ENCODE peak calls at places on chromosomes 11 and 22, in six cellular contexts. One of them, this sample, is unnamed.

GRCh38 chr11:3947084-3947483 is 91.6 kb downstream of the STIM1 start:
- DNase-seq in kidney: no peak
- DNase-seq in spleen: no peak
- DNase-seq in fibroblast of mammary gland: peak; percentile 60
- DNase-seq in fibroblast of villous mesenchyme: peak; percentile 83
- DNase-seq in nephron progenitor cell: no peak
- DNase-seq in this sample: no peak

GRCh38 chr11:78379039-78379670 is 38.5 kb downstream of the GAB2 start:
- DNase-seq in kidney: no peak
- DNase-seq in nephron progenitor cell: no peak
- DNase-seq in fibroblast of mammary gland: peak; percentile 25
- DNase-seq in spleen: no peak
- DNase-seq in fibroblast of villous mesenchyme: no peak
- DNase-seq in this sample: no peak

GRCh38 chr11:10806206-10806605 is 2.5 kb downstream of the EIF4G2 start:
- DNase-seq in fibroblast of mammary gland: no peak
- DNase-seq in spleen: no peak
- DNase-seq in kidney: no peak
- DNase-seq in fibroblast of villous mesenchyme: no peak
- DNase-seq in nephron progenitor cell: no peak
- DNase-seq in this sample: no peak

GRCh38 chr22:25746012-25746373 is 4.0 kb downstream of the MYO18B start:
- DNase-seq in fibroblast of villous mesenchyme: peak; percentile 20
- DNase-seq in nephron progenitor cell: no peak
- DNase-seq in spleen: no peak
- DNase-seq in fibroblast of mammary gland: peak; percentile 82
- DNase-seq in kidney: no peak
- DNase-seq in this sample: no peak

GRCh38 chr22:19886605-19887250 is 32.1 kb upstream of the GNB1L start:
- DNase-seq in spleen: peak; percentile 91
- DNase-seq in nephron progenitor cell: no peak
- DNase-seq in kidney: peak; percentile 67
- DNase-seq in fibroblast of villous mesenchyme: peak; percentile 87
- DNase-seq in fibroblast of mammary gland: peak; percentile 85
- DNase-seq in this sample: peak; percentile 80

GRCh38 chr22:44297662-44298061 is 15.1 kb downstream of the SHISAL1 start:
- DNase-seq in kidney: no peak
- DNase-seq in nephron progenitor cell: no peak
- DNase-seq in fibroblast of villous mesenchyme: no peak
- DNase-seq in fibroblast of mammary gland: no peak
- DNase-seq in spleen: no peak
- DNase-seq in this sample: no peak

GRCh38 chr11:61949169-61950034 is 749 bp upstream of the BEST1 start:
- DNase-seq in spleen: no peak
- DNase-seq in fibroblast of mammary gland: peak; percentile 91
- DNase-seq in nephron progenitor cell: peak; percentile 40
- DNase-seq in kidney: peak; percentile 88
- DNase-seq in fibroblast of villous mesenchyme: peak; percentile 99
- DNase-seq in this sample: no peak

GRCh38 chr11:6646631-6647281 is 8.9 kb downstream of the DCHS1 start:
- DNase-seq in kidney: peak; percentile 76
- DNase-seq in spleen: peak; percentile 88
- DNase-seq in nephron progenitor cell: peak; percentile 41
- DNase-seq in fibroblast of villous mesenchyme: peak; percentile 76
- DNase-seq in fibroblast of mammary gland: peak; percentile 78
- DNase-seq in this sample: no peak

GRCh38 chr11:106463796-106464201 is 386.3 kb downstream of the AASDHPPT start:
- DNase-seq in fibroblast of mammary gland: peak; percentile 77
- DNase-seq in fibroblast of villous mesenchyme: no peak
- DNase-seq in kidney: no peak
- DNase-seq in nephron progenitor cell: no peak
- DNase-seq in spleen: no peak
- DNase-seq in this sample: no peak

GRCh38 chr11:93271596-93271995 is 58.9 kb upstream of the DEUP1 start:
- DNase-seq in fibroblast of villous mesenchyme: no peak
- DNase-seq in kidney: no peak
- DNase-seq in nephron progenitor cell: no peak
- DNase-seq in spleen: no peak
- DNase-seq in fibroblast of mammary gland: no peak
- DNase-seq in this sample: no peak

GRCh38 chr11:105399505-105399904 is 210.4 kb upstream of the GRIA4 start:
- DNase-seq in fibroblast of mammary gland: no peak
- DNase-seq in fibroblast of villous mesenchyme: no peak
- DNase-seq in spleen: no peak
- DNase-seq in nephron progenitor cell: no peak
- DNase-seq in kidney: no peak
- DNase-seq in this sample: no peak

GRCh38 chr11:64121637-64122410 is 44.1 kb downstream of the MACROD1 start:
- DNase-seq in nephron progenitor cell: no peak
- DNase-seq in fibroblast of villous mesenchyme: peak; percentile 92
- DNase-seq in kidney: no peak
- DNase-seq in fibroblast of mammary gland: peak; percentile 60
- DNase-seq in spleen: no peak
- DNase-seq in this sample: no peak

GRCh38 chr22:35380013-35380412 is 883 bp upstream of the HMOX1 start:
- DNase-seq in spleen: no peak
- DNase-seq in kidney: no peak
- DNase-seq in nephron progenitor cell: no peak
- DNase-seq in fibroblast of villous mesenchyme: no peak
- DNase-seq in fibroblast of mammary gland: peak; percentile 75
- DNase-seq in this sample: no peak

GRCh38 chr11:44011797-44012196 is 36.0 kb upstream of the ACCSL start:
- DNase-seq in fibroblast of villous mesenchyme: peak; percentile 39
- DNase-seq in nephron progenitor cell: no peak
- DNase-seq in fibroblast of mammary gland: peak; percentile 82
- DNase-seq in spleen: no peak
- DNase-seq in kidney: no peak
- DNase-seq in this sample: no peak

GRCh38 chr11:115848614-115849013 is 344.4 kb upstream of the CADM1 start:
- DNase-seq in spleen: no peak
- DNase-seq in fibroblast of villous mesenchyme: no peak
- DNase-seq in nephron progenitor cell: no peak
- DNase-seq in fibroblast of mammary gland: no peak
- DNase-seq in kidney: no peak
- DNase-seq in this sample: no peak

GRCh38 chr11:110716361-110716760 is 4.1 kb upstream of the ARHGAP20 start:
- DNase-seq in nephron progenitor cell: no peak
- DNase-seq in spleen: no peak
- DNase-seq in kidney: no peak
- DNase-seq in fibroblast of mammary gland: peak; percentile 63
- DNase-seq in fibroblast of villous mesenchyme: peak; percentile 65
- DNase-seq in this sample: no peak

GRCh38 chr11:2143652-2144548 is 4.7 kb upstream of the IGF2 start:
- DNase-seq in fibroblast of mammary gland: no peak
- DNase-seq in kidney: no peak
- DNase-seq in nephron progenitor cell: peak; percentile 49
- DNase-seq in spleen: no peak
- DNase-seq in fibroblast of villous mesenchyme: no peak
- DNase-seq in this sample: no peak

GRCh38 chr11:118295834-118296454 is 8.6 kb upstream of the CD3E start:
- DNase-seq in fibroblast of mammary gland: peak; percentile 47
- DNase-seq in kidney: no peak
- DNase-seq in nephron progenitor cell: no peak
- DNase-seq in spleen: no peak
- DNase-seq in fibroblast of villous mesenchyme: peak; percentile 27
- DNase-seq in this sample: no peak

GRCh38 chr11:65501530-65502273 is 2.9 kb downstream of the MALAT1 start:
- DNase-seq in nephron progenitor cell: no peak
- DNase-seq in kidney: no peak
- DNase-seq in spleen: no peak
- DNase-seq in fibroblast of mammary gland: peak; percentile 59
- DNase-seq in fibroblast of villous mesenchyme: peak; percentile 63
- DNase-seq in this sample: no peak

GRCh38 chr22:20783844-20784723 is 10.2 kb downstream of the SERPIND1 start:
- DNase-seq in kidney: no peak
- DNase-seq in fibroblast of mammary gland: peak; percentile 79
- DNase-seq in fibroblast of villous mesenchyme: peak; percentile 74
- DNase-seq in nephron progenitor cell: peak; percentile 33
- DNase-seq in spleen: no peak
- DNase-seq in this sample: peak; percentile 24

GRCh38 chr22:45582955-45583320 is 80.3 kb downstream of the FBLN1 start:
- DNase-seq in kidney: peak; percentile 44
- DNase-seq in fibroblast of mammary gland: no peak
- DNase-seq in nephron progenitor cell: no peak
- DNase-seq in spleen: peak; percentile 41
- DNase-seq in fibroblast of villous mesenchyme: no peak
- DNase-seq in this sample: peak; percentile 51

GRCh38 chr11:8100605-8101004 is 19.6 kb downstream of the TUB start:
- DNase-seq in spleen: peak; percentile 41
- DNase-seq in nephron progenitor cell: no peak
- DNase-seq in fibroblast of villous mesenchyme: no peak
- DNase-seq in kidney: no peak
- DNase-seq in fibroblast of mammary gland: no peak
- DNase-seq in this sample: no peak

GRCh38 chr11:70339066-70339465 is 59.3 kb upstream of the CTTN start:
- DNase-seq in fibroblast of villous mesenchyme: no peak
- DNase-seq in fibroblast of mammary gland: no peak
- DNase-seq in spleen: no peak
- DNase-seq in kidney: no peak
- DNase-seq in nephron progenitor cell: no peak
- DNase-seq in this sample: no peak

GRCh38 chr11:32960553-32961164 is 55.0 kb upstream of the DEPDC7 start:
- DNase-seq in kidney: no peak
- DNase-seq in spleen: no peak
- DNase-seq in fibroblast of mammary gland: peak; percentile 68
- DNase-seq in fibroblast of villous mesenchyme: peak; percentile 72
- DNase-seq in nephron progenitor cell: no peak
- DNase-seq in this sample: no peak

GRCh38 chr11:62556872-62557631 is 10.4 kb upstream of the AHNAK start:
- DNase-seq in fibroblast of mammary gland: no peak
- DNase-seq in kidney: peak; percentile 56
- DNase-seq in spleen: no peak
- DNase-seq in fibroblast of villous mesenchyme: no peak
- DNase-seq in nephron progenitor cell: no peak
- DNase-seq in this sample: no peak

GRCh38 chr11:288328-289144 is at the start of gene PGGHG:
- DNase-seq in nephron progenitor cell: peak; percentile 81
- DNase-seq in kidney: peak; percentile 93
- DNase-seq in fibroblast of mammary gland: no peak
- DNase-seq in fibroblast of villous mesenchyme: peak; percentile 38
- DNase-seq in spleen: peak; percentile 97
- DNase-seq in this sample: peak; percentile 72

GRCh38 chr11:28858076-28858475 is 749.9 kb downstream of the METTL15 start:
- DNase-seq in spleen: no peak
- DNase-seq in kidney: no peak
- DNase-seq in fibroblast of mammary gland: peak; percentile 54
- DNase-seq in nephron progenitor cell: no peak
- DNase-seq in fibroblast of villous mesenchyme: peak; percentile 66
- DNase-seq in this sample: no peak

GRCh38 chr11:80146231-80146630 is 705.4 kb upstream of the TENM4 start:
- DNase-seq in spleen: no peak
- DNase-seq in kidney: no peak
- DNase-seq in fibroblast of mammary gland: peak; percentile 6
- DNase-seq in fibroblast of villous mesenchyme: no peak
- DNase-seq in nephron progenitor cell: no peak
- DNase-seq in this sample: no peak

GRCh38 chr11:111155021-111155420 is 90.5 kb upstream of the POU2AF2 start:
- DNase-seq in fibroblast of mammary gland: peak; percentile 76
- DNase-seq in fibroblast of villous mesenchyme: peak; percentile 54
- DNase-seq in kidney: no peak
- DNase-seq in spleen: no peak
- DNase-seq in nephron progenitor cell: no peak
- DNase-seq in this sample: no peak

GRCh38 chr11:32479291-32479690 is 44.0 kb upstream of the WT1 start:
- DNase-seq in nephron progenitor cell: no peak
- DNase-seq in spleen: no peak
- DNase-seq in fibroblast of villous mesenchyme: no peak
- DNase-seq in kidney: no peak
- DNase-seq in fibroblast of mammary gland: no peak
- DNase-seq in this sample: no peak

GRCh38 chr11:36702330-36703054 is 104.5 kb upstream of the RAG2 start:
- DNase-seq in fibroblast of mammary gland: peak; percentile 72
- DNase-seq in fibroblast of villous mesenchyme: peak; percentile 67
- DNase-seq in kidney: no peak
- DNase-seq in spleen: no peak
- DNase-seq in nephron progenitor cell: peak; percentile 34
- DNase-seq in this sample: no peak

GRCh38 chr11:69000831-69001245 is 12.2 kb downstream of the MRGPRF start:
- DNase-seq in kidney: peak; percentile 65
- DNase-seq in fibroblast of villous mesenchyme: peak; percentile 84
- DNase-seq in nephron progenitor cell: no peak
- DNase-seq in spleen: peak; percentile 36
- DNase-seq in fibroblast of mammary gland: peak; percentile 82
- DNase-seq in this sample: no peak

DNA sequence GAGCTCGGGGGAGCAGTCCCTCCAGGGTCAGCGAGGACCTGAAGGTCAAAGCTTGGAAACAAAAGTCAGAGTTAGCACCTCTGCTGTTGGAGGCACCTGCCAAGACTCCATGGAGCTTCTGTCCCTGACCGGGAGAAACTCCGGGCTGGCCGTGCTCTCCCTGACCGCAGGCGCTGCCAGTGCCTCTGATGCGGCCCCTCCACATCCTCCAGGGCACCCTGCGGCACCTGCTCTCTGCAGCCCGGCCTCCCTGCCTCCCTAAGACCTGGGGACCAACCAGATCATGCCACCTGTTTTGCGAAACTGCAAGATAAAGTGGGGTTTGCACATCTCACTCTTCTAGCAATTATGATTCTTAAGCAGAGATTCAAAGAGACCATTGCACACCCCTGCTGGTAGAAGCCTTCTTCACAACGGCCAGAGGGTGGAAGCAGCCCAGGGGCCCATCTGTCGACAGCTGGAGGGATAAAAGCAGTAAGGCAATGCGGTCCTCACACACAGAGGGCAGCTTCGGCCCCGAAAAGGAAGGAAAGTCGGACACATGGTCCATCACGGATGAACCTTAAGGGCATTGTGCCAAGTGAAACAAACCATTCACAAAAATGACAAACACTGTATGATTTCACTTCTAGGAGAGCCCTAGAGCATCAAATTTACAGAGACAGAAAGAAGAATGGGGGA is 477.1 kb downstream of the BRD1 start:
- DNase-seq in spleen: peak; percentile 54
- DNase-seq in kidney: peak; percentile 72
- DNase-seq in nephron progenitor cell: no peak
- DNase-seq in fibroblast of mammary gland: no peak
- DNase-seq in fibroblast of villous mesenchyme: no peak
- DNase-seq in this sample: peak; percentile 63
- TF ChIP-seq CTCF in spleen: no peak
- TF ChIP-seq CTCF in kidney: no peak
- TF ChIP-seq CTCF in nephron progenitor cell: no peak
- TF ChIP-seq CTCF in fibroblast of mammary gland: no peak
- TF ChIP-seq CTCF in fibroblast of villous mesenchyme: no peak
- TF ChIP-seq CTCF in this sample: peak; percentile 35

GRCh38 chr11:5605849-5606248 is 9.4 kb downstream of the TRIM6 start:
- DNase-seq in spleen: no peak
- DNase-seq in fibroblast of villous mesenchyme: peak; percentile 56
- DNase-seq in fibroblast of mammary gland: peak; percentile 91
- DNase-seq in nephron progenitor cell: no peak
- DNase-seq in kidney: no peak
- DNase-seq in this sample: no peak
- TF ChIP-seq CTCF in spleen: no peak
- TF ChIP-seq CTCF in fibroblast of villous mesenchyme: no peak
- TF ChIP-seq CTCF in fibroblast of mammary gland: no peak
- TF ChIP-seq CTCF in nephron progenitor cell: no peak
- TF ChIP-seq CTCF in kidney: no peak
- TF ChIP-seq CTCF in this sample: peak; percentile 50

GRCh38 chr11:71342951-71343827 is 90.8 kb upstream of the SHANK2 start:
- DNase-seq in fibroblast of villous mesenchyme: peak; percentile 26
- DNase-seq in nephron progenitor cell: peak; percentile 63
- DNase-seq in fibroblast of mammary gland: peak; percentile 36
- DNase-seq in spleen: peak; percentile 68
- DNase-seq in kidney: peak; percentile 45
- DNase-seq in this sample: no peak
- TF ChIP-seq CTCF in fibroblast of villous mesenchyme: peak; percentile 60
- TF ChIP-seq CTCF in nephron progenitor cell: peak; percentile 46
- TF ChIP-seq CTCF in fibroblast of mammary gland: peak; percentile 67
- TF ChIP-seq CTCF in spleen: peak; percentile 10
- TF ChIP-seq CTCF in kidney: peak; percentile 44
- TF ChIP-seq CTCF in this sample: peak; percentile 78

GRCh38 chr11:125498521-125498920 is 2.5 kb upstream of the FEZ1 start:
- DNase-seq in nephron progenitor cell: no peak
- DNase-seq in fibroblast of villous mesenchyme: no peak
- DNase-seq in fibroblast of mammary gland: no peak
- DNase-seq in spleen: no peak
- DNase-seq in kidney: no peak
- DNase-seq in this sample: no peak
- TF ChIP-seq CTCF in nephron progenitor cell: no peak
- TF ChIP-seq CTCF in fibroblast of villous mesenchyme: no peak
- TF ChIP-seq CTCF in fibroblast of mammary gland: no peak
- TF ChIP-seq CTCF in spleen: no peak
- TF ChIP-seq CTCF in kidney: no peak
- TF ChIP-seq CTCF in this sample: no peak

This sample was measured in chondrocyte.